ENCODE peak calls at places on chromosomes 2 and 18, in four cellular contexts. E is dorsolateral prefrontal cortex, W is left lung, O is glutamatergic neuron. Z is an unnamed sample.

GRCh38 chr2:215920244-215921100 is 92.9 kb downstream of the MREG start:
- DNase-seq in W (no peak), O (peak), E (peak), Z (no peak)

GRCh38 chr2:50952596-50952995 is 79.3 kb downstream of the NRXN1 start:
- DNase-seq in W (no peak), E (no peak), O (no peak), Z (no peak)

GRCh38 chr2:188997276-188997675 is 23.1 kb downstream of the COL3A1 start:
- DNase-seq in E (no peak), O (no peak), W (no peak), Z (no peak)

GRCh38 chr2:58521803-58522602 is 280.9 kb upstream of the FANCL start:
- DNase-seq in E (no peak), W (no peak), O (no peak), Z (no peak)

GRCh38 chr18:13461488-13461887 is 242.9 kb downstream of the LDLRAD4 start:
- DNase-seq in O (no peak), E (no peak), W (no peak), Z (no peak)

GRCh38 chr2:127193164-127193947 is 26.7 kb downstream of the CYP27C1 start:
- DNase-seq in W (no peak), O (no peak), E (no peak), Z (no peak)

GRCh38 chr2:220555961-220556360 is 928.5 kb downstream of the SLC4A3 start:
- DNase-seq in O (no peak), W (no peak), E (no peak), Z (no peak)

GRCh38 chr2:10036095-10036879 is 7.1 kb upstream of the KLF11 start:
- DNase-seq in O (no peak), W (peak), E (peak), Z (no peak)

GRCh38 chr2:197986977-197987376 is 182.6 kb downstream of the PLCL1 start:
- DNase-seq in E (no peak), W (no peak), O (no peak), Z (no peak)

GRCh38 chr2:84395819-84396218 is 63.3 kb downstream of the SUCLG1 start:
- DNase-seq in O (no peak), E (no peak), W (no peak), Z (no peak)

GRCh38 chr2:56613917-56614316 is 430.1 kb downstream of the CCDC85A start:
- DNase-seq in W (no peak), O (no peak), E (no peak), Z (no peak)

GRCh38 chr2:130873700-130874346 is 37.1 kb downstream of the ARHGEF4 start:
- DNase-seq in E (peak), O (peak), W (no peak), Z (no peak)

GRCh38 chr2:65604246-65604645 is 171.8 kb upstream of the SPRED2 start:
- DNase-seq in E (no peak), O (no peak), W (no peak), Z (no peak)

DNA sequence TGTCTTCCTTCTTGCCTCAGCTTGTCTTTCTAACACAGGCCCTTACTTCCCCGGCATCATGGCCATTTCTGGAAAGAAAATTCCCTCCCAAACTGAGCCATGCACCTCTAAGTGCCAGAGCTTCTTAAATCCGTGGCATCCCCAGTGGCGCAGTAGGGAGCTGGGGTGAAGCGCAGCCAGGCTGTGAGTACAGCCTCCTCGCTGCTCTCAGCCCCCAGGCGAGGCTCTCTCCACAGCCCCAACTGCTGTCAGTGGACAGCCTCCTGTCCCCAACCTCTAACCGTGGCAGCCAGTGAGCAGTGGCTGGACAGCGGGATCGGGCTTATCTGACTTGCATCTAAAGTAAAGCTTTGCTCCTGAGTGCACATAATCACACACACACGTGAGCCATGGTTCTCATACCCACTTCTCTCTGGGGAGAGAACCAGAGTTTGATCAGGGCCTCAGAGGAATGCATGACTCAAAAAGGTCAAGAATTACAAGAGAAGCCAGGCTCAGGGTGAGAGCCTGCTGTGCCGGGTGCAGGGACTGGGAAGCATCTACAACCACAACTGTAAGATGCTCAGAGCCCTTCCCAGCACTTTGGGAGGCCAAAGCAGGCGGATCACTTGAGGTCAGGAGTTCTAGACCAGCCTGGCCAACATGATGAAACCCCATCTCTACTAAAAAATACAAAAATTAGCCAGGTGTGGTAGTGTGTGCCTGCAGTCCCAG is 50.7 kb downstream of the SFXN5 start:
- DNase-seq in O (no peak), E (no peak), W (peak), Z (peak)
- TF ChIP-seq CTCF in O (no peak), E (no peak), W (no peak), Z (no peak)

GRCh38 chr2:18404708-18405107 is 155.7 kb downstream of the RDH14 start:
- DNase-seq in W (no peak), O (no peak), E (no peak), Z (no peak)
- TF ChIP-seq CTCF in W (no peak), O (peak), E (no peak), Z (peak)

DNA sequence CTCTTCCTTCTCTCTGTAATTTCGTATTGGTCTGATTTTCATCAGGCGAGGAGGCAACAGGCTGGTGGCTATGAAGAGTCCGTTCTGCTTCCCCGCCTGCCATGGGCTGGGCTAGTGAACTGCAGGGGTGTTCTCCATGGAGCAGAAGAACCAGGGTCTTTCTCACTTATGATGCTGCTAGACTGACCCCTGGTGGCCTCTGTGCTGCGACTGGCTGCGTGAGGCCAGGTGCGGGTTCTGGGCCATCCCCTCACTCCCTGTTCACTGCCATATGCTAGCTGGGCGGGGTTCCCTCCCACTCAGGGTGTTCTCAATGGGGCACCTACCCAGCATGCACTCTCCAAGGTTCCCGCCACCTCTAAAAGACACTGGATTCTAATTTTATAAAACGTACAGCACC is 35.0 kb downstream of the ZAP70 start:
- DNase-seq in O (peak), W (no peak), E (no peak), Z (no peak)
- TF ChIP-seq CTCF in O (peak), W (no peak), E (peak), Z (no peak)

GRCh38 chr2:120510751-120511395 is 164.9 kb downstream of the INHBB start:
- DNase-seq in E (peak), O (no peak), W (no peak), Z (no peak)

GRCh38 chr2:120511546-120512320 is 165.8 kb downstream of the INHBB start:
- DNase-seq in W (no peak), O (no peak), E (peak), Z (no peak)

GRCh38 chr2:120509991-120510735 is 164.2 kb downstream of the INHBB start:
- DNase-seq in O (no peak), W (no peak), E (peak), Z (no peak)

GRCh38 chr2:120509213-120509815 is 163.4 kb downstream of the INHBB start:
- DNase-seq in W (no peak), E (peak), O (no peak), Z (no peak)

DNA sequence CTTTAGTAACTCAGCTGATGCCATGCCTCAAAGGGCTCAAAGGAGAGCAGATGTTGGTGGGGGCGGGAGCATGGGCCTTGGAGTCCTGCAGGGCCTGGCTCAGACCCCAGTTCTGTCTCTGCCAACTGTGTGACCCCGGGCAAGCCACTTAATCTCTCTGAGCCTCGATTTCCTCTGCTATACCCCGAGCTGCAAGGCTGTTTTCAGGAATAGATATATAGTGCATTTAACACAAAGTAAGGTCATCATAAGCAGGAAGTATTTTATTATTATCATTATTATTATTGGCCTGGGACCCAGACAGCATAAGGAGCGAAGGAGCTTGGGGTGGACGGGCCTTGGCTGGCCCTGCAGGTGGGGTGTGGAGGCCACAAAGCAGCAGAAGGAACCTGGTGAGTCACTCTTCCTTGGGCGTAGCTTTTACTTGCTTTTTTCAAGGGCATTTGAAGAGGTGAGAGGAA is 162.7 kb downstream of the INHBB start:
- DNase-seq in E (no peak), O (no peak), W (no peak), Z (no peak)
- TF ChIP-seq CTCF in E (no peak), O (no peak), W (no peak), Z (no peak)

GRCh38 chr2:6073260-6074141 is 381.3 kb downstream of the SOX11 start:
- DNase-seq in W (no peak), O (no peak), E (no peak), Z (no peak)
- TF ChIP-seq CTCF in W (no peak), O (no peak), E (peak), Z (no peak)

DNA sequence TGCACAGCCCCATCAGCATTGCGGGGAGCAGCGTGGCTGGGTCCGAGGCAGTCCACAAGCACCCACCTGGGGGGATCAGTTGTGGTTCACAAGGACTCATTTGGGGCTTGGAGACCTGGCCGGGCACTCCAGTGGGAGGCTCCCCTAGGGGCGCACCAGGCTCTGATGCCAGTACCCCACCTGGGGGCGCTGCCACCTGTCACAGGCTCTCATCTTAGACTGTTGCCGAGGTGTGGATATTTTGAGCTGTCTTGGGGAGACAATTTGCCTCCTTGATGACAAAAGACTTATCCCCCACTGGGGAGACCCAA is 3.0 kb downstream of the ADRA2B start:
- DNase-seq in E (no peak), W (peak), O (no peak), Z (peak)
- TF ChIP-seq CTCF in E (no peak), W (no peak), O (no peak), Z (no peak)

GRCh38 chr18:23664674-23665073 is 2.0 kb upstream of the ANKRD29 start:
- DNase-seq in E (no peak), W (no peak), O (no peak), Z (no peak)

GRCh38 chr18:23658296-23658695 is 4.4 kb downstream of the ANKRD29 start:
- DNase-seq in E (no peak), W (no peak), O (no peak), Z (no peak)

GRCh38 chr18:23662309-23663263 is at the start of gene ANKRD29:
- DNase-seq in W (peak), O (peak), E (peak), Z (peak)

GRCh38 chr18:23667114-23667513 is 4.4 kb upstream of the ANKRD29 start:
- DNase-seq in W (no peak), O (no peak), E (no peak), Z (no peak)

GRCh38 chr18:23661735-23662308 is 889 bp downstream of the ANKRD29 start:
- DNase-seq in O (no peak), W (no peak), E (no peak), Z (no peak)
- TF ChIP-seq CTCF in O (no peak), W (no peak), E (no peak), Z (no peak)

GRCh38 chr2:102449370-102449974 is 23.6 kb upstream of the SLC9A4 start:
- DNase-seq in E (peak), O (peak), W (no peak), Z (peak)

GRCh38 chr2:102455061-102455670 is 17.9 kb upstream of the SLC9A4 start:
- DNase-seq in E (no peak), O (no peak), W (no peak), Z (no peak)

GRCh38 chr2:102446936-102447335 is 24.0 kb downstream of the IL18RAP start:
- DNase-seq in O (no peak), W (peak), E (no peak), Z (no peak)

GRCh38 chr2:102453497-102453896 is 19.5 kb upstream of the SLC9A4 start:
- DNase-seq in O (no peak), E (no peak), W (no peak), Z (no peak)

GRCh38 chr2:102451968-102452367 is 21.1 kb upstream of the SLC9A4 start:
- DNase-seq in E (no peak), W (no peak), O (no peak), Z (no peak)
- TF ChIP-seq CTCF in E (no peak), W (no peak), O (no peak), Z (no peak)

GRCh38 chr18:78232196-78232595 is 747.4 kb upstream of the SALL3 start:
- DNase-seq in W (no peak), O (no peak), E (no peak), Z (no peak)

GRCh38 chr18:78230911-78231310 is 748.7 kb upstream of the SALL3 start:
- DNase-seq in E (no peak), O (no peak), W (no peak), Z (no peak)

DNA sequence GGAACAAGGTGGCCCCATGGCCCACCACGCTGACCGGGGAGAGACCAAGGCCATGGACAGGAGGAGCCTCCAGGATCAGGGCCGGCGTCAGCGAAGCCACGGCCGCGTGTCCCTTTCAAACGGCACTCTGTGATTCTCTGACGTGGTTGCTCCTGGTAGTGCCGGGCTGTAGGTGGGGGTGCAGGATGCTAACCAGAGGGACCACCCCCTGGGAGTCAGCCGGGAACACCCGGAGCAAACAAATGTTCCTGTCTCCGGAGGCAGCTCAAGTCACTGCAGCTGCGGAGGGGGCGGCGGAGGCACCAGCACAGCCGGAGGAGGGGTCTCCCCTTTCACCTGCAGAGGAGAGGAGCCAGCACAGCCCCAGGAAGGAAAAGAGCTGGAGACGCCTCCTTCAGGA is 750.6 kb upstream of the SALL3 start:
- DNase-seq in W (no peak), E (no peak), O (no peak), Z (no peak)
- TF ChIP-seq CTCF in W (no peak), E (no peak), O (no peak), Z (no peak)